ENCODE peak calls at places on chromosomes 16 and 17, in ten cellular contexts. D is neural progenitor cell, W is PC-9, P is psoas muscle, I is aorta, O is stomach, B is SK-N-SH, A is esophagus squamous epithelium, Z is cardiac muscle cell, C is ovary. U is an unnamed sample.

GRCh38 chr17:44776628-44777393 is 18.0 kb downstream of the ADAM11 start:
- DNase-seq in D (no peak), W (no peak), P (no peak), I (no peak), O (no peak), B (peak; percentile 15), A (no peak), Z (no peak), C (no peak), U (no peak)

GRCh38 chr17:47785538-47786123 is 36.0 kb downstream of the OSBPL7 start:
- DNase-seq in D (peak; percentile 80), W (no peak), P (no peak), I (no peak), O (no peak), B (no peak), A (no peak), Z (peak; percentile 85), C (no peak), U (no peak)

GRCh38 chr17:75712480-75712879 is 8.8 kb upstream of the ITGB4 start:
- DNase-seq in D (no peak), W (no peak), P (no peak), I (no peak), O (no peak), B (no peak), A (no peak), Z (no peak), C (no peak), U (no peak)

GRCh38 chr16:61391835-61392234 is 644.4 kb downstream of the CDH8 start:
- DNase-seq in D (no peak), W (no peak), P (no peak), I (no peak), O (no peak), B (no peak), A (no peak), Z (no peak), C (no peak), U (no peak)

GRCh38 chr17:7684856-7685532 is 2.3 kb downstream of the TP53 start:
- DNase-seq in D (no peak), W (no peak), P (no peak), I (no peak), O (no peak), B (no peak), A (no peak), Z (no peak), C (no peak), U (no peak)

GRCh38 chr16:75048051-75048450 is 49.2 kb downstream of the ZNRF1 start:
- DNase-seq in D (no peak), W (no peak), P (no peak), I (no peak), O (no peak), B (no peak), A (no peak), Z (no peak), C (no peak), U (no peak)

GRCh38 chr16:1550061-1550460 is 16.6 kb downstream of the TMEM204 start:
- DNase-seq in D (no peak), W (no peak), P (no peak), I (no peak), O (no peak), B (no peak), A (no peak), Z (peak; percentile 17), C (no peak), U (no peak)

GRCh38 chr16:54657709-54658102 is 273.0 kb upstream of the IRX5 start:
- DNase-seq in D (no peak), W (no peak), P (no peak), I (no peak), O (peak; percentile 57), B (no peak), A (no peak), Z (no peak), C (no peak), U (no peak)

GRCh38 chr17:61452301-61453290 is at the start of gene TBX4:
- DNase-seq in D (peak; percentile 65), W (no peak), P (no peak), I (no peak), O (no peak), B (no peak), A (no peak), Z (no peak), C (no peak), U (no peak)

DNA sequence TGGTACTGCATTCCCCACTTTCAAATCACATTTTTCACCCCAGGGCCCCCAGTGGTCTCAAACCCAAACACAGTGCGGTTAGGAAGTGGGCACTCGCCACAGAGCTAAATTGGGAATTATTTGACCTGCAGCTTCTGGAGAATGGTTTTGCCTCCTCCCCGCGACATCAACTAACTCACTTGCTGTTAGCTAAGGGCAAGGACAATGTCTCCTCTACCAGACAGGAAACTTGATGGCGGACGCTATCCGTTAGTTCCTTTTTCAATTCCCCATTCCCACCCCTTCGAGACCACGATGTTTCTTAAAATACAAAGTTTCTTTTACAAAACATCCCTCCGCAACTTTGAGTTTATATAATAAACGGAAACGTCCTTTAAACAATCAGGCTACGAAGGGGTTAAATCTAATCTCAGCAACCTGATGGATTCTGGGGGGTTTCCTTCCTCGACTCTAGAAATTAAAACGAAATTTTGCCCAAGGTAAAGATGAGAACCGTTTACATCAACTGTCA is 494 bp upstream of the KAT7 start:
- DNase-seq in D (peak; percentile 47), W (no peak), P (no peak), I (no peak), O (no peak), B (peak; percentile 21), A (no peak), Z (no peak), C (no peak), U (no peak)
- H3K4me3 ChIP-seq in D (peak overlapping the region; percentile 93), W (peak overlapping the region; percentile 88), P (peak overlapping the region; percentile 100), I (peak overlapping the region; percentile 86), O (peak overlapping the region; percentile 98), B (peak overlapping the region; percentile 92), A (peak overlapping the region; percentile 92), Z (peak overlapping the region; percentile 74), C (peak overlapping the region; percentile 45), U (peak overlapping the region; percentile 96)

DNA sequence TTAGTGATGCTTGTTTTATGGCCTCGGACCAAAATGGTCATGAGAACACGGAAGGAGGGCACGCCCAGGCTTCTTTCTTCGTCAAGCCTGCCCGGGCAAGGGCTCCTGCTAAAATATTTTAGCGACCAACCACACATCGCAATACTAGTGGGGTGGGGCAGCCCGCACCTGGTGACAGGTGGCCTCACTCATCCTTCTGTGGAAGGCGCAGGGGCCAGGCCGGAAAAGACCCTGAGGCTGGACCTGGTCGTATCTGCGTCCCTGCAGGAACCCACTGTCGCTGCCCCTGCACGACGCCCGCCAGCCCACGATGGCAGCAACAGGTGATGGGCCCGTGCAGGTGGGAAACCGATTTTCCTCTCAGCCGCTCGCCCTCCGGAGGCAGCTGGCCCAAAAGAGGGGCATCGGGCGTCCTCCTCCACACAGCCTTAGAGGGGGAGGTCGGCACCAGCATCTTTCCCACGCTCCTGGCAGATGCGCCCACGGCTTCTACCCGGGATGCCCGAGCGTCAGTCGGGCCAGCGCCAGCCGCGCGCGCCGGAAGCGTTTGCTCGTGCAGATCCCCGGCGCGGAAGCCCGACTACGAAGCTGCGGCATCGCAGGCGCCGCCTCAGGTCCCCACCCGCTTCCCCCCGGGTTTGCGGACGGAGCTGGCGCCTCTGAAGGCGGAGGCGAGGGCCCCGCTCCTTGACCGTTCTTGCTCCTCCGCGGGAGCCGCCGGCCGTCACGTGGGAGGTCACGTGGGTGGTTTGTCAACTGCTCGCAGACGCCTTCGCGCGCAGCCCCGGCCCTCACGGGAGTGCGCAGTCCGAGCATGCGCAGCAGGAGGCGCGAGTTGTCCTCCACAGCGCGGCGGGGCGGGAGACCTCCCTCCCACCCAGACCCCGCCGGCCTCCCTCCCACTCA is 22.8 kb upstream of the FOXK2 start:
- DNase-seq in D (peak; percentile 95), W (peak; percentile 72), P (peak; percentile 98), I (peak; percentile 100), O (peak; percentile 97), B (peak; percentile 98), A (peak; percentile 76), Z (peak; percentile 96), C (peak; percentile 98), U (peak; percentile 98)
- H3K4me1 ChIP-seq in D (no peaks in the 10 kb centered on the region), W (peaks cover 13% of the 10 kb centered on the region), P (peaks cover 5% of the 10 kb centered on the region), I (no peaks in the 10 kb centered on the region), O (peaks cover 11% of the 10 kb centered on the region), B (peaks cover 21% of the 10 kb centered on the region), A (peaks cover 36% of the 10 kb centered on the region), Z (no peaks in the 10 kb centered on the region), C (peaks cover 3% of the 10 kb centered on the region), U (peaks cover 28% of the 10 kb centered on the region)

GRCh38 chr17:78484300-78485159 is 92.7 kb downstream of the DNAH17 start:
- DNase-seq in D (peak; percentile 69), W (no peak), P (no peak), I (no peak), O (peak; percentile 31), B (no peak), A (no peak), Z (peak; percentile 32), C (no peak), U (no peak)
- H3K4me3 ChIP-seq in D (peak overlapping the region; percentile 58), W (peak overlapping the region; percentile 58), P (no peak overlapping the region), I (no peak overlapping the region), O (peak overlapping the region; percentile 31), B (no peak overlapping the region), A (peak overlapping the region; percentile 47), Z (peak overlapping the region; percentile 15), C (no peak overlapping the region), U (peak overlapping the region; percentile 25)

GRCh38 chr16:89619880-89620279 is 6.4 kb downstream of the DPEP1 start:
- DNase-seq in D (peak; percentile 53), W (no peak), P (no peak), I (no peak), O (no peak), B (no peak), A (no peak), Z (no peak), C (no peak), U (no peak)

GRCh38 chr16:89623511-89624232 is 10.2 kb downstream of the DPEP1 start:
- DNase-seq in D (no peak), W (no peak), P (no peak), I (no peak), O (no peak), B (no peak), A (no peak), Z (no peak), C (no peak), U (no peak)

GRCh38 chr16:89620406-89620841 is 7.0 kb downstream of the DPEP1 start:
- DNase-seq in D (no peak), W (no peak), P (no peak), I (no peak), O (no peak), B (no peak), A (no peak), Z (no peak), C (no peak), U (no peak)

GRCh38 chr16:89621136-89621697 is 7.8 kb downstream of the DPEP1 start:
- DNase-seq in D (no peak), W (no peak), P (no peak), I (no peak), O (no peak), B (no peak), A (no peak), Z (no peak), C (no peak), U (no peak)

DNA sequence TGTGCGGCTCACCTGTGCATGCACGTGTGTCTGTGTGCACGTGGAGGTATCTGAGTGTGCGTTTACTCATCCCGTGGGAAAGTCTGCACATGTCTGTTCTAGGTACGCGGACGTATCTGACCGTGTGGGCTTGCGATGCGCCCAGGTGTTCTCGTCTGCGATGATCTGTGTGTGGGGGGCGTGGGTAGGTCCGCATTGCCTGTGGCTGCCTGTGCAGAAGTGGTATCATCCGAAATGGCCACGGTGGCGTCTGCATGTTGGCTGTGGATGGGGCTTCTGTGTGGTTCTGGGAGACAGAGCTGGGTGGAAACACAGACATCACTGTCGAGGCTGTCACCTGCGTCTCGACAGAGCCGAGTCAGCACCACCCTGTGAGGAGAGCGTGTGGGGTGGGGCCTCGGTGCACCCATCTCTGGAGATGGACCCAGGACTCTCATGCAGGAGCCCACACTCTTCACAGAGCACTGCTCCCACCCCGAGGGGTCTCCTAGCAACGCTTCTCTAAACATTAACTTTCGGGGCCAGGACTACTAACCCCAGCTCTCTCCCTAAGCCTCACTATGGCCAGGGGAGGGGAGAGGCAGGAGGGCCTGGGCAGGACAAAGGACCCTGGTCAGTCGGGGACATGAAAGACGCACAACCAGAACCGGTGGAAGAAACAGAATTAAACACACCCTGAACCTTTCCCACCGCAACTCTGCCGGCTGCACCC is 8.4 kb downstream of the DPEP1 start:
- DNase-seq in D (no peak), W (no peak), P (no peak), I (no peak), O (no peak), B (no peak), A (no peak), Z (no peak), C (no peak), U (no peak)
- H3K4me1 ChIP-seq in D (peaks cover 18% of the 10 kb centered on the region), W (no peaks in the 10 kb centered on the region), P (no peaks in the 10 kb centered on the region), I (no peaks in the 10 kb centered on the region), O (no peaks in the 10 kb centered on the region), B (no peaks in the 10 kb centered on the region), A (peaks cover 5% of the 10 kb centered on the region), Z (no peaks in the 10 kb centered on the region), C (no peaks in the 10 kb centered on the region), U (peaks cover 10% of the 10 kb centered on the region)

U was measured in left ventricle myocardium inferior.